ENCODE peak calls at places on chromosome 15, in nine cellular contexts. T is MM.1S, Y is GM23338, H is IMR-90, R is mammary epithelial cell, F is neuronal stem cell, W is fibroblast of lung, V is GM23248, P is Karpas-422. D is an unnamed sample.

GRCh38 chr15:65731926-65732325 is 60.2 kb downstream of the DENND4A start:
- DNase-seq in T (no peak), P (no peak), Y (no peak), W (peak; percentile 50), V (peak; percentile 33), R (peak; percentile 2), F (no peak), H (peak; percentile 52), D (no peak)

GRCh38 chr15:37880009-37880834 is 54.2 kb upstream of the TMCO5A start:
- DNase-seq in V (peak; percentile 67), T (peak; percentile 49), F (peak; percentile 29), R (peak; percentile 16), W (peak; percentile 85), Y (peak; percentile 78), P (peak; percentile 70), H (peak; percentile 75), D (no peak)

GRCh38 chr15:57476533-57476975 is 100.2 kb downstream of the CGNL1 start:
- DNase-seq in H (peak; percentile 70), W (peak; percentile 32), T (no peak), V (peak; percentile 82), Y (no peak), R (peak; percentile 78), F (no peak), P (no peak), D (no peak)

GRCh38 chr15:28947241-28947674 is 61.5 kb downstream of the APBA2 start:
- DNase-seq in W (no peak), F (no peak), H (no peak), R (no peak), Y (no peak), P (no peak), V (no peak), T (no peak), D (no peak)

GRCh38 chr15:81498314-81498713 is 124.3 kb upstream of the TMC3 start:
- DNase-seq in H (no peak), W (no peak), F (no peak), Y (no peak), T (no peak), P (no peak), R (no peak), V (no peak), D (no peak)

GRCh38 chr15:47997170-47997569 is 123.6 kb upstream of the SLC24A5 start:
- DNase-seq in P (no peak), V (no peak), R (no peak), H (no peak), F (no peak), T (no peak), W (no peak), Y (no peak), D (no peak)

GRCh38 chr15:71201471-71201870 is 86.2 kb downstream of the THSD4 start:
- DNase-seq in V (no peak), R (no peak), T (no peak), F (no peak), Y (no peak), P (no peak), W (peak; percentile 44), H (no peak), D (no peak)

GRCh38 chr15:78272326-78272725 is 8.0 kb downstream of the DNAJA4 start:
- DNase-seq in W (no peak), V (no peak), R (no peak), H (no peak), P (no peak), T (no peak), F (no peak), Y (no peak), D (no peak)

GRCh38 chr15:60592386-60593339 is 113.7 kb upstream of the ICE2 start:
- DNase-seq in R (peak; percentile 82), F (peak; percentile 74), W (peak; percentile 60), T (peak; percentile 89), V (peak; percentile 93), H (peak; percentile 68), Y (peak; percentile 94), P (peak; percentile 49), D (peak; percentile 91)

GRCh38 chr15:92655178-92655995 is at the start of gene FAM174B:
- DNase-seq in H (no peak), F (peak; percentile 54), T (peak; percentile 76), P (no peak), W (peak; percentile 20), R (no peak), Y (peak; percentile 84), V (peak; percentile 57), D (peak; percentile 73)

GRCh38 chr15:48373855-48374421 is 42.7 kb downstream of the DUT start:
- DNase-seq in F (no peak), W (peak; percentile 69), R (peak; percentile 75), H (peak; percentile 81), V (peak; percentile 95), Y (no peak), T (no peak), P (no peak), D (no peak)

GRCh38 chr15:39199076-39199475 is 381.8 kb upstream of the THBS1 start:
- DNase-seq in T (no peak), H (peak; percentile 69), P (no peak), Y (no peak), V (no peak), W (peak; percentile 42), R (no peak), F (no peak), D (no peak)

GRCh38 chr15:43488790-43489585 is 4.0 kb downstream of the TP53BP1 start:
- DNase-seq in F (no peak), T (no peak), V (no peak), W (no peak), H (peak; percentile 25), R (no peak), P (peak; percentile 16), Y (no peak), D (no peak)

GRCh38 chr15:73464602-73465001 is 21.6 kb downstream of the REC114 start:
- DNase-seq in V (no peak), H (no peak), Y (peak; percentile 71), P (peak; percentile 53), R (no peak), W (no peak), T (no peak), F (no peak), D (peak; percentile 33)

DNA sequence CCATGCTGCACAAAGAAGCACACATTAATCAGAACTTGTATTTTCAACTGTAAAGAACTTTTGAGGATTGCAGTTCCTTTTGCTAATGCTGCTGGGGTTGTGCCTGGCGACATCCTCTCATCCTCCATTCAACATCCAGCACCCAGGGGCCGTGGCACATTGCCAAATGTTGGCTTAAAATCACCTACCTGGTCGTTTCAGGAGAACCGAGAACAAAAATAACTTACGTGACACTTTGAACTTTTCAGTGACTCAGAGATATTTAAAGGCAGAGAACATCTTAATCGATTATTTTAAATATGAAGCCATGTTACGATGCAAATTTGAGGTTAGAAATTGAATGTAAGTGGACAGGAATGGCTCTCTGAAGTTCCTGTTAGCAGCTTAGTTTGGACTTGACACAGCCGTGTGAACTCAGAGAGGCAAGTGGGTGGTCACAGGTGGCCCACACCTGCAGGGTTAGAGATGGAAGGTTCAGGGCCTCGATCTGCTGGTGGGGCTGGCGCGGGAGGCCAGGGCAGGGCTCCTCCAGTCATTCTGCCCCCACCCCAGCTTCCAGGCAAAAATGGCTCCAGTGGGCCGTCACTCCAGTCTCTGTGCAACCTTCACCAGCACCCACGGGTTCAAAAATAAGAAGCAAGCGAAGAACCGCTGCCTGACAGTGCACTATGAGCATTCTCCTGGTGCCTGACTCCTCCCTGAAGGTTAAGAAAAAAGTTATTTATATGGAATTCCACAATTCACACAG is 12.2 kb downstream of the LRRK1 start:
- DNase-seq in Y (no peak), F (no peak), V (no peak), T (peak; percentile 35), W (no peak), P (peak; percentile 94), H (no peak), R (no peak), D (no peak)
- H3K4me1 ChIP-seq in Y (peaks cover 14% of the 10 kb centered on the region), F (no peaks in the 10 kb centered on the region), V (peaks cover 8% of the 10 kb centered on the region), T (peaks cover 35% of the 10 kb centered on the region), W (no peaks in the 10 kb centered on the region), P (peaks cover 99% of the 10 kb centered on the region), H (peaks cover 2% of the 10 kb centered on the region), R (peaks cover 19% of the 10 kb centered on the region), D (no peaks in the 10 kb centered on the region)

DNA sequence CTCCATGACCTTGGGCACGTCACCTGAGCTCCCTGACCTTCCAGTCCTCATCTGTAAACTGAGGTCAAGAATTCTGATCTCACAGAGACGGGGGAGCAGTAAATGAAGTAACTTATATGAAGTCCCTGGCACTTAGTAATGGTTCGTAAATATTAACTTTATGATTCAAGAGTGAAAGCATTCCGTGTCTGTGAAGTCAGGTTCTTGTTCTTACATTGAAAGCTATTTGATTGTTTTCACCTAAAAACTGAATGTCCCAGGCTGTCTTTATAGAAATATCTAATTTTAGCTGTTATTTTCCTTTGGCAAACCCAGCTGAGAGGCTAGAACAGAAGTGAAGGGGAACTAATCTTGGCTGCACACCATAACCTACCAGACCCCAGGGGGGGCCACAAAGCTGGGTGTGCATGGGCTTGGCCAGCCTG is 84.5 kb downstream of the CHSY1 start:
- DNase-seq in P (no peak), H (peak; percentile 50), W (no peak), Y (no peak), T (no peak), V (no peak), R (no peak), F (no peak), D (no peak)
- H2AFZ ChIP-seq in P (no peak overlapping the region), H (peak overlapping the region; percentile 79), W (no peak overlapping the region), Y (no peak overlapping the region), T (no peak overlapping the region), V (no peak overlapping the region), R (peak overlapping the region; percentile 86), F (no peak overlapping the region), D (no peak overlapping the region)

DNA sequence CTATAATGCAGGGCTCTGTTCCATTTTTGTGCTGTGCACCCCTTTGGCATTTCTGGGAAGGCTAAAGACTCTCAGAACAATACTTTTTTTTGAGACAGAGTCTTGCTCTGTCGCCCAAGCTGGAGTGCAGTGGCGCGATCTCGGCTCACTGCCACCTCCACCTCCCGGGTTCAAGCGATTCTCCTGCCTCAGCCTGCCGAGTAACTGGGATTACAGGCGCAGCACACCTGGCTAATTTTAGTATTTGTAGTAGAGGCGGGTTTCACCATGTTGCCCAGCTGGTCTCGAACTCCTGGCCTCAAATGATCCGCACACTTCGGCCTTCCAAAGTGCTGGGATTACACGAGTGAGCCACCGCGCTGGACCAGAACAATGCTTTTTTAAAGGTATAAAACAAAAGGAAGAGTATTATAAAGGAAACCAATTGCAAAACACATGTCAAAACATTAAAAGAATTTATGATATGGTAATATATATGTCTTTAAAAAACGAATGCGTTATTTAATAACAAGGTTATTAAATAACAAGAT is 999 bp downstream of the SQOR start:
- DNase-seq in H (no peak), T (peak; percentile 9), F (no peak), W (no peak), V (no peak), Y (no peak), P (no peak), R (no peak), D (no peak)
- H3K4me1 ChIP-seq in H (peaks cover 20% of the 10 kb centered on the region), T (peaks cover 28% of the 10 kb centered on the region), F (peaks cover 5% of the 10 kb centered on the region), W (peaks cover 31% of the 10 kb centered on the region), V (peaks cover 42% of the 10 kb centered on the region), Y (peaks cover 4% of the 10 kb centered on the region), P (peaks cover 3% of the 10 kb centered on the region), R (peaks cover 61% of the 10 kb centered on the region), D (no peaks in the 10 kb centered on the region)

GRCh38 chr15:23687143-23687470 is at the start of gene NDN:
- DNase-seq in V (peak; percentile 72), Y (peak; percentile 73), F (peak; percentile 57), T (no peak), R (no peak), P (no peak), H (peak; percentile 52), W (peak; percentile 67), D (peak; percentile 79)

GRCh38 chr15:23690450-23690852 is 3.3 kb upstream of the NDN start:
- DNase-seq in Y (peak; percentile 53), T (no peak), H (peak; percentile 61), P (no peak), F (peak; percentile 62), R (no peak), V (peak; percentile 25), W (peak; percentile 93), D (peak; percentile 61)

GRCh38 chr15:23690015-23690414 is 2.9 kb upstream of the NDN start:
- DNase-seq in T (no peak), F (no peak), R (no peak), W (no peak), H (no peak), Y (no peak), V (no peak), P (no peak), D (no peak)

GRCh38 chr15:23686466-23687142 is 501 bp downstream of the NDN start:
- DNase-seq in W (peak; percentile 11), V (peak; percentile 45), H (peak; percentile 4), Y (peak; percentile 34), T (no peak), R (no peak), F (no peak), P (no peak), D (peak; percentile 26)
- H2AFZ ChIP-seq in W (no peak overlapping the region), V (peak overlapping the region; percentile 74), H (peak overlapping the region; percentile 85), Y (peak overlapping the region; percentile 69), T (no peak overlapping the region), R (no peak overlapping the region), F (peak overlapping the region; percentile 60), P (no peak overlapping the region), D (no peak overlapping the region)

D was measured in H9.